ENCODE peak calls at places on chromosomes 11 and 22, in seven cellular contexts. Z is suprapubic skin, W is sigmoid colon, G is K562, J is upper lobe of left lung, L is HCT116, V is stomach. C is an unnamed sample.

GRCh38 chr11:60193687-60194433 is 11.0 kb upstream of the MS4A6A start:
- DNase-seq in V (peak; percentile 46), J (no peak), L (peak; percentile 56), Z (no peak), G (peak; percentile 75), W (no peak), C (no peak)

GRCh38 chr11:121741954-121742361 is 289.2 kb upstream of the SORL1-AS1 start:
- DNase-seq in Z (no peak), G (no peak), W (peak; percentile 94), L (no peak), V (no peak), J (no peak), C (peak; percentile 23)

GRCh38 chr11:126561327-126561893 is 205.9 kb downstream of the ST3GAL4 start:
- DNase-seq in W (no peak), L (no peak), G (peak; percentile 54), J (no peak), V (no peak), Z (no peak), C (no peak)

GRCh38 chr22:45616432-45616831 is 55.2 kb upstream of the ATXN10 start:
- DNase-seq in Z (no peak), L (no peak), W (no peak), G (no peak), V (no peak), J (no peak), C (no peak)

GRCh38 chr11:70176940-70177689 is 26.0 kb upstream of the FADD start:
- DNase-seq in L (peak; percentile 16), W (no peak), Z (no peak), J (peak; percentile 89), V (peak; percentile 39), G (peak; percentile 70), C (no peak)

GRCh38 chr22:20393705-20394476 is at the start of gene ZNF74:
- DNase-seq in L (peak; percentile 77), G (peak; percentile 100), J (peak; percentile 96), W (peak; percentile 95), Z (peak; percentile 89), V (peak; percentile 90), C (peak; percentile 84)

GRCh38 chr11:2089536-2090165 is 49.5 kb downstream of the IGF2 start:
- DNase-seq in V (peak; percentile 24), J (no peak), G (peak; percentile 78), W (peak; percentile 49), Z (no peak), L (peak; percentile 73), C (peak; percentile 12)

GRCh38 chr11:91978747-91979146 is 245.9 kb upstream of the FAT3 start:
- DNase-seq in Z (no peak), W (no peak), V (no peak), G (no peak), L (no peak), J (no peak), C (no peak)

GRCh38 chr22:23197836-23198235 is 17.5 kb downstream of the BCR start:
- DNase-seq in W (no peak), L (no peak), Z (no peak), G (peak; percentile 68), V (no peak), J (no peak), C (no peak)

GRCh38 chr11:67648140-67648795 is 2.3 kb downstream of the ACY3 start:
- DNase-seq in V (peak; percentile 63), W (no peak), Z (no peak), G (peak; percentile 53), L (peak; percentile 59), J (peak; percentile 55), C (no peak)

GRCh38 chr11:122737951-122738693 is 82.6 kb downstream of the UBASH3B start:
- DNase-seq in G (no peak), L (no peak), W (no peak), J (no peak), V (no peak), Z (no peak), C (no peak)

GRCh38 chr11:7480132-7480531 is 5.2 kb upstream of the OLFML1 start:
- DNase-seq in Z (no peak), L (no peak), G (no peak), J (no peak), W (no peak), V (no peak), C (no peak)

GRCh38 chr11:95485115-95485900 is 254.3 kb upstream of the SESN3 start:
- DNase-seq in V (no peak), G (no peak), W (no peak), L (no peak), Z (no peak), J (no peak), C (no peak)

GRCh38 chr22:29782061-29782845 is 15.1 kb downstream of the UQCR10 start:
- DNase-seq in G (no peak), W (no peak), L (no peak), Z (no peak), J (no peak), V (peak; percentile 87), C (peak; percentile 61)

GRCh38 chr11:9462806-9463537 is 2.2 kb downstream of the ZNF143 start:
- DNase-seq in L (no peak), V (no peak), G (peak; percentile 38), W (no peak), Z (no peak), J (no peak), C (no peak)

GRCh38 chr11:31702966-31703365 is 108.2 kb downstream of the PAX6 start:
- DNase-seq in Z (no peak), V (no peak), G (no peak), W (no peak), J (no peak), L (no peak), C (no peak)

GRCh38 chr11:870127-870413 is 27.4 kb downstream of the TSPAN4 start:
- DNase-seq in V (no peak), G (peak; percentile 32), L (no peak), J (no peak), W (no peak), Z (no peak), C (no peak)

GRCh38 chr22:39279170-39279850 is 34.5 kb upstream of the PDGFB start:
- DNase-seq in L (no peak), G (no peak), W (no peak), J (no peak), V (no peak), Z (no peak), C (no peak)

GRCh38 chr22:39282642-39283311 is 36.6 kb downstream of the RPL3 start:
- DNase-seq in L (no peak), Z (no peak), V (no peak), G (peak; percentile 53), J (no peak), W (no peak), C (no peak)

GRCh38 chr22:39280250-39280649 is 35.5 kb upstream of the PDGFB start:
- DNase-seq in L (no peak), W (no peak), Z (no peak), V (no peak), G (no peak), J (no peak), C (no peak)

GRCh38 chr22:39283312-39284141 is 35.9 kb downstream of the RPL3 start:
- DNase-seq in V (peak; percentile 60), G (peak; percentile 96), Z (no peak), L (no peak), J (no peak), W (no peak), C (peak; percentile 87)

GRCh38 chr22:39281126-39281525 is 36.3 kb upstream of the PDGFB start:
- DNase-seq in J (no peak), V (no peak), L (no peak), W (no peak), Z (no peak), G (peak; percentile 27), C (no peak)
- H3K27me3 ChIP-seq in J (no peaks in the 10 kb centered on the region), V (no peaks in the 10 kb centered on the region), L (no peaks in the 10 kb centered on the region), W (no peaks in the 10 kb centered on the region), Z (no peaks in the 10 kb centered on the region), G (no peaks in the 10 kb centered on the region), C (no peaks in the 10 kb centered on the region)

GRCh38 chr11:111388842-111389241 is 9.8 kb upstream of the POU2AF1 start:
- DNase-seq in G (no peak), L (no peak), J (no peak), W (no peak), V (no peak), Z (no peak), C (no peak)

GRCh38 chr11:111384494-111384893 is 5.4 kb upstream of the POU2AF1 start:
- DNase-seq in Z (no peak), J (no peak), W (no peak), L (no peak), V (no peak), G (no peak), C (no peak)

GRCh38 chr11:111388431-111388830 is 9.4 kb upstream of the POU2AF1 start:
- DNase-seq in Z (no peak), G (no peak), J (no peak), V (no peak), L (no peak), W (no peak), C (no peak)

GRCh38 chr11:111386611-111387150 is 7.6 kb upstream of the POU2AF1 start:
- DNase-seq in Z (no peak), G (no peak), V (no peak), W (no peak), J (no peak), L (no peak), C (no peak)

DNA sequence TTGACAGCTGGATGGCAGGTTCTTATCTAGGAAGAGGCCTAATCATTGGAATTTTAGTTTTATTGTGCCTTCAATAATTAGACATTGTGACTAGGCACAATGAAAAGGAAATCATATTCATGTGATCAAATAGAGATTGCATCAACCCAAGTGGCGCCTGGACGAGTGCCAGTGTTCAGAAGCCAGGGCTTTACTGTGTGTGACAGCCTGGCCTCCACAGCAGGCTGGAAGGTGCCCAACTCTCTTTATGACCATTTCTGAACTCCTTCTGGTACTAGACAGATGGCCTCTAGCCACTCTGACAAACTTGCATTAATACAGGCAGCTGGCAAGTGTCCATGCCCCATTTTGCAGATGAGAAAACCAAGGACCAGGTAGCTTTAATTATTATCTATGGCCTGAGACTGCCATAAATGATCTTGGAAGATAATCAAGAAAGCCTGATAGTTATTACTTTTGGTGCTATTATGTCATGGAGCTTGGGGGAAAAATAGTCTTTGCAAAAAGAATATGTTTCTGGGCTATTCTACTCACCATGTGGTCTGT is 8.3 kb upstream of the POU2AF1 start:
- DNase-seq in Z (no peak), V (peak; percentile 95), L (no peak), W (peak; percentile 79), G (no peak), J (no peak), C (no peak)
- TF ChIP-seq POLR2AphosphoS5 in Z (no peak), V (no peak), L (no peak), W (peak; percentile 11), G (no peak), J (peak; percentile 34), C (no peak)

DNA sequence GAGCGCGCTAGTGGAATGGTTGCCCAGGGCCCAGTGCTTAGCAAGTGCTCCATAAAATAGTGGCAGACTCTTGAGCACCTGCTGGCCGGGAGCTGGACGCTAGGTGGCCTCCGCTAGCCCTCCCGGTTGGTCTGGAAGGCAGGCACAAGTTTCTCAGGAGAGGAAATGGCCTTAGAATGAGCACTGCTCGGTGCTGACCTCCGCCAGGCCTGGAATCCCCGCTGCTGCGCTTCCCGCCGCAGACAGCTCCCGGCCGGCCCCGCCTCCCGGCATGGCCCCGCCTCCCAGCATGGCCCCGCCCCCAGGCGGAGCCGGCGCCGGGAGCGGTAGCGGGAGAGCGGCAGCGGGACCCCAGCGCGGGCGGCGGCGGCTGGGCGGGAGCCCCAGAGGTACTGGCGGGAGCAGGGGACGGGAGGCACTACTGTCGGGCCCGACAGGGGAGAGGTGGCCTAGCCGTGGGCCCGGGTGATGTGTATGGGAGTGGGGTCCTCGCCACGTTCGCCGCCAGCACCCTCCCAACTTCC is at the start of gene SIPA1:
- DNase-seq in V (peak; percentile 78), Z (no peak), L (peak; percentile 73), J (peak; percentile 96), W (peak; percentile 86), G (peak; percentile 93), C (no peak)
- TF ChIP-seq POLR2A in V (no peak), Z (peak; percentile 45), L (peak; percentile 52), J (peak; percentile 88), W (peak; percentile 43), G (peak; percentile 84), C (no peak)

GRCh38 chr11:128688031-128688713 is 5.7 kb upstream of the FLI1 start:
- DNase-seq in J (peak; percentile 73), G (no peak), W (no peak), L (no peak), V (no peak), Z (no peak), C (no peak)
- H3K27me3 ChIP-seq in J (no peaks in the 10 kb centered on the region), G (peaks cover 23% of the 10 kb centered on the region), W (peaks cover 35% of the 10 kb centered on the region), L (peaks cover 12% of the 10 kb centered on the region), V (peaks cover 12% of the 10 kb centered on the region), Z (peaks cover 97% of the 10 kb centered on the region), C (peaks cover 3% of the 10 kb centered on the region)